ENCODE peak calls at places on chromosomes 4 and X, in seven cellular contexts. One of them, this sample, is unnamed.

GRCh38 chr4:110477836-110478235 is 1.9 kb downstream of the ENPEP start:
- DNase-seq in natural killer cell: no peak
- DNase-seq in psoas muscle: no peak
- DNase-seq in cardiac muscle cell: no peak
- DNase-seq in omental fat pad: no peak
- DNase-seq in tibial nerve: no peak
- DNase-seq in astrocyte: no peak
- DNase-seq in this sample: no peak

GRCh38 chr4:83390965-83391364 is 56.3 kb upstream of the HPSE start:
- DNase-seq in natural killer cell: no peak
- DNase-seq in psoas muscle: no peak
- DNase-seq in cardiac muscle cell: no peak
- DNase-seq in omental fat pad: no peak
- DNase-seq in tibial nerve: no peak
- DNase-seq in astrocyte: no peak
- DNase-seq in this sample: no peak

GRCh38 chr4:36256398-36256828 is 12.1 kb upstream of the ARAP2 start:
- DNase-seq in natural killer cell: no peak
- DNase-seq in psoas muscle: no peak
- DNase-seq in cardiac muscle cell: no peak
- DNase-seq in omental fat pad: no peak
- DNase-seq in tibial nerve: no peak
- DNase-seq in astrocyte: no peak
- DNase-seq in this sample: no peak

GRCh38 chrX:6170424-6170823 is 58.2 kb downstream of the NLGN4X start:
- DNase-seq in natural killer cell: no peak
- DNase-seq in psoas muscle: no peak
- DNase-seq in cardiac muscle cell: no peak
- DNase-seq in omental fat pad: no peak
- DNase-seq in tibial nerve: no peak
- DNase-seq in astrocyte: no peak
- DNase-seq in this sample: no peak

GRCh38 chr4:173767650-173768049 is 237.6 kb upstream of the HAND2 start:
- DNase-seq in natural killer cell: no peak
- DNase-seq in psoas muscle: no peak
- DNase-seq in cardiac muscle cell: no peak
- DNase-seq in omental fat pad: no peak
- DNase-seq in tibial nerve: no peak
- DNase-seq in astrocyte: no peak
- DNase-seq in this sample: no peak

GRCh38 chrX:33726281-33727160 is 405.6 kb downstream of the FAM47A start:
- DNase-seq in natural killer cell: no peak
- DNase-seq in psoas muscle: peak
- DNase-seq in cardiac muscle cell: no peak
- DNase-seq in omental fat pad: no peak
- DNase-seq in tibial nerve: no peak
- DNase-seq in astrocyte: no peak
- DNase-seq in this sample: no peak

GRCh38 chr4:8282742-8283141 is 13.2 kb downstream of the HTRA3 start:
- DNase-seq in natural killer cell: no peak
- DNase-seq in psoas muscle: peak
- DNase-seq in cardiac muscle cell: no peak
- DNase-seq in omental fat pad: no peak
- DNase-seq in tibial nerve: no peak
- DNase-seq in astrocyte: no peak
- DNase-seq in this sample: peak

GRCh38 chr4:8838911-8839431 is 32.7 kb downstream of the HMX1 start:
- DNase-seq in natural killer cell: no peak
- DNase-seq in psoas muscle: no peak
- DNase-seq in cardiac muscle cell: no peak
- DNase-seq in omental fat pad: no peak
- DNase-seq in tibial nerve: peak
- DNase-seq in astrocyte: no peak
- DNase-seq in this sample: peak

GRCh38 chr4:66887061-66887460 is 658.2 kb downstream of the CENPC start:
- DNase-seq in natural killer cell: no peak
- DNase-seq in psoas muscle: no peak
- DNase-seq in cardiac muscle cell: no peak
- DNase-seq in omental fat pad: no peak
- DNase-seq in tibial nerve: no peak
- DNase-seq in astrocyte: no peak
- DNase-seq in this sample: no peak

GRCh38 chr4:78244691-78245485 is 187.8 kb downstream of the FRAS1 start:
- DNase-seq in natural killer cell: no peak
- DNase-seq in psoas muscle: no peak
- DNase-seq in cardiac muscle cell: no peak
- DNase-seq in omental fat pad: no peak
- DNase-seq in tibial nerve: no peak
- DNase-seq in astrocyte: no peak
- DNase-seq in this sample: no peak

GRCh38 chrX:18146954-18147353 is 73.7 kb downstream of the BEND2 start:
- DNase-seq in natural killer cell: no peak
- DNase-seq in psoas muscle: no peak
- DNase-seq in cardiac muscle cell: peak
- DNase-seq in omental fat pad: no peak
- DNase-seq in tibial nerve: no peak
- DNase-seq in astrocyte: peak
- DNase-seq in this sample: no peak

GRCh38 chr4:623914-624626 is 1.3 kb upstream of the PDE6B start:
- DNase-seq in natural killer cell: no peak
- DNase-seq in psoas muscle: no peak
- DNase-seq in cardiac muscle cell: no peak
- DNase-seq in omental fat pad: no peak
- DNase-seq in tibial nerve: no peak
- DNase-seq in astrocyte: no peak
- DNase-seq in this sample: peak

GRCh38 chr4:25696409-25696808 is 40.8 kb downstream of the SLC34A2 start:
- DNase-seq in natural killer cell: no peak
- DNase-seq in psoas muscle: no peak
- DNase-seq in cardiac muscle cell: no peak
- DNase-seq in omental fat pad: no peak
- DNase-seq in tibial nerve: no peak
- DNase-seq in astrocyte: no peak
- DNase-seq in this sample: no peak

GRCh38 chrX:110509778-110510510 is 151.3 kb downstream of the RTL9 start:
- DNase-seq in natural killer cell: no peak
- DNase-seq in psoas muscle: no peak
- DNase-seq in cardiac muscle cell: peak
- DNase-seq in omental fat pad: no peak
- DNase-seq in tibial nerve: no peak
- DNase-seq in astrocyte: peak
- DNase-seq in this sample: no peak

GRCh38 chrX:133068461-133068860 is 28.4 kb downstream of the USP26 start:
- DNase-seq in natural killer cell: no peak
- DNase-seq in psoas muscle: no peak
- DNase-seq in cardiac muscle cell: no peak
- DNase-seq in omental fat pad: no peak
- DNase-seq in tibial nerve: no peak
- DNase-seq in astrocyte: no peak
- DNase-seq in this sample: no peak
- TF ChIP-seq CTCF in natural killer cell: no peak
- TF ChIP-seq CTCF in psoas muscle: no peak
- TF ChIP-seq CTCF in cardiac muscle cell: no peak
- TF ChIP-seq CTCF in omental fat pad: no peak
- TF ChIP-seq CTCF in tibial nerve: no peak
- TF ChIP-seq CTCF in astrocyte: no peak
- TF ChIP-seq CTCF in this sample: no peak

GRCh38 chrX:106791495-106791894 is 11.0 kb upstream of the TBC1D8B start:
- DNase-seq in natural killer cell: no peak
- DNase-seq in psoas muscle: no peak
- DNase-seq in cardiac muscle cell: peak
- DNase-seq in omental fat pad: no peak
- DNase-seq in tibial nerve: no peak
- DNase-seq in astrocyte: no peak
- DNase-seq in this sample: no peak
- TF ChIP-seq CTCF in natural killer cell: no peak
- TF ChIP-seq CTCF in psoas muscle: peak
- TF ChIP-seq CTCF in cardiac muscle cell: peak
- TF ChIP-seq CTCF in omental fat pad: no peak
- TF ChIP-seq CTCF in tibial nerve: peak
- TF ChIP-seq CTCF in astrocyte: no peak
- TF ChIP-seq CTCF in this sample: peak

GRCh38 chrX:143664302-143664701 is 28.4 kb upstream of the SLITRK4 start:
- DNase-seq in natural killer cell: no peak
- DNase-seq in psoas muscle: no peak
- DNase-seq in cardiac muscle cell: peak
- DNase-seq in omental fat pad: no peak
- DNase-seq in tibial nerve: no peak
- DNase-seq in astrocyte: no peak
- DNase-seq in this sample: no peak
- TF ChIP-seq CTCF in natural killer cell: no peak
- TF ChIP-seq CTCF in psoas muscle: peak
- TF ChIP-seq CTCF in cardiac muscle cell: peak
- TF ChIP-seq CTCF in omental fat pad: no peak
- TF ChIP-seq CTCF in tibial nerve: peak
- TF ChIP-seq CTCF in astrocyte: peak
- TF ChIP-seq CTCF in this sample: peak

DNA sequence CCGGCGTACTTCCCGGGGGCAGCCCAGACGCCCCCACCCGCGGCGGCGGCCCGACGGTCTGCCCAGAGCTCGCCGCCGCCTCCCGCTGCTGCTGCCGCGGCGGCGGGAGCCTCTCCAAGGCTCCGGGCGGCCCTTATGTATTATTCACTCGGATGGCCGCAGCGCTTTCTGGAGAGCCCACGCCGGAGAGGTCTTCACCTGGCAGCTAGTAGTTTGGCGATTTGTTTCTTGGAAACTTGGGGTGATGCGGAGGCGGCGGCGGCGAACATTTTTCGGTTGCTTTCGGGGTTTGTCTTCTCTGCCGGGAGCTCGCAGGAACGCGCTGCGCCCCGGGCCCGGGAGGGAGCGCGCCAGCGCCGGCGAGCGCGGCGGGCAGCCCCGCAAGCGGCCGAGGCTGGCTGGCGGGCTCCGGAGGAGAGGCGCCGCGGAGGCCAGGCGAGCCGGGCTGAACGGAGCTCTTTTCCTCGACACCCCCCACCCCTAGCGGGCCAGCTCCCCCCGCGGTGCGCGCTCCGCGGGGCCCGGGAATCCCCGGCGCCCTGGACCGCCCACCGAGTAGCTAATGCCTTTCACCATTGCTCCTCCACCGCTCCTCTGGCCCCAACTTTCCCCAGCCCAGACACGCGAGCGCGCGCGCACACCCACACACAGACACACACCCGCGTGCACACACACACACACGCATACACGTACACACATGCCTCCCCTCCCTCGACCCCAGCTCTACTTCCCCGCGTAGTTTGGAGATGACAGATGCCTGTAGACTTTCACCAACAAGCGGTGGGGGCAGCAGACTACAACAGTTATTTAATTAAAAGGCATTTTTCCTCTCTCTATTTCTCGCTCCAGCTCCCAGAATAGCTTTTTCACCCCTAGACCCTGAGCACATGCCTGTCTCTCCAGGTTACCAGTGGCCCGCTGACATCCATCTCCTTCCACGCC is 113.4 kb downstream of the DHX15 start:
- DNase-seq in natural killer cell: no peak
- DNase-seq in psoas muscle: peak
- DNase-seq in cardiac muscle cell: peak
- DNase-seq in omental fat pad: no peak
- DNase-seq in tibial nerve: no peak
- DNase-seq in astrocyte: peak
- DNase-seq in this sample: no peak
- TF ChIP-seq CTCF in natural killer cell: no peak
- TF ChIP-seq CTCF in psoas muscle: no peak
- TF ChIP-seq CTCF in cardiac muscle cell: peak
- TF ChIP-seq CTCF in omental fat pad: no peak
- TF ChIP-seq CTCF in tibial nerve: no peak
- TF ChIP-seq CTCF in astrocyte: peak
- TF ChIP-seq CTCF in this sample: peak

This sample was measured in chondrocyte.